ENCODE peak calls at places on chromosome 1, in ten cellular contexts. D is dorsolateral prefrontal cortex; Y is fibroblast of gingiva; M is A172; U is nephron progenitor cell; K is stimulated activated CD4-positive, alpha-beta T cell treated with anti-CD3 and anti-CD28 coated beads, Interleukin-12 subunit alpha, Interleukin-12 subunit beta, amount 100 ng/mL, for 4 hours; F is NCI-H1092; B is hypothalamus; G is Calu3; W is stimulated activated naive CD8-positive, alpha-beta T cell treated with anti-CD3 and anti-CD28 coated beads, Interleukin-15, Interleukin-2, amounts not matched to agents 100 U/mL and 50 U/mL, for 24 hours. P is an unnamed sample.
A peak's percentile ranks its signal among the peaks of the same experiment; 100 is the strongest.

GRCh38 chr1:202086579-202087350 is 36.0 kb upstream of the GPR37L1 start:
- DNase-seq in F (peak; percentile 75), Y (no peak), U (no peak), G (peak; percentile 72), K (no peak), W (no peak), D (no peak), M (no peak), B (no peak), P (no peak)

GRCh38 chr1:109193653-109194590 is 19.8 kb upstream of the SARS1 start:
- DNase-seq in B (no peak), K (peak; percentile 55), F (no peak), Y (no peak), M (peak; percentile 33), D (no peak), U (peak; percentile 45), G (peak; percentile 74), W (peak; percentile 78), P (no peak)

GRCh38 chr1:179303173-179303572 is 9.6 kb downstream of the SOAT1 start:
- DNase-seq in W (no peak), U (no peak), B (no peak), Y (no peak), G (no peak), F (no peak), M (no peak), D (no peak), K (no peak), P (no peak)

GRCh38 chr1:2573250-2573649 is 13.3 kb upstream of the PRXL2B start:
- DNase-seq in F (no peak), G (no peak), Y (no peak), W (no peak), M (no peak), U (no peak), D (no peak), B (no peak), K (no peak), P (no peak)

GRCh38 chr1:32208463-32208862 is 426 bp upstream of the DCDC2B start:
- DNase-seq in B (no peak), D (no peak), W (no peak), M (no peak), Y (no peak), U (no peak), F (no peak), K (no peak), G (no peak), P (no peak)

GRCh38 chr1:76299036-76299435 is 224.5 kb downstream of the ST6GALNAC3 start:
- DNase-seq in K (no peak), D (no peak), F (no peak), M (no peak), G (no peak), U (no peak), W (no peak), Y (no peak), B (no peak), P (no peak)

GRCh38 chr1:1406101-1406820 is 832 bp downstream of the MRPL20 start:
- DNase-seq in F (no peak), M (no peak), D (no peak), K (no peak), W (peak; percentile 37), U (no peak), Y (no peak), G (no peak), B (no peak), P (no peak)

GRCh38 chr1:85494957-85495266 is 30.0 kb upstream of the DDAH1 start:
- DNase-seq in Y (peak; percentile 32), G (peak; percentile 24), F (no peak), D (no peak), B (no peak), K (no peak), W (no peak), U (no peak), M (peak; percentile 19), P (no peak)

GRCh38 chr1:167722152-167722869 is 529 bp downstream of the MPZL1 start:
- DNase-seq in D (no peak), Y (no peak), W (peak; percentile 54), F (peak; percentile 50), K (peak; percentile 31), U (peak; percentile 72), B (no peak), M (peak; percentile 50), G (peak; percentile 59), P (no peak)